ENCODE peak calls at places on chromosomes 1 and 21, in six cellular contexts. Q is CD4-positive, alpha-beta memory T cell; W is tibial artery; R is transverse colon; G is K562; H is pancreas. X is an unnamed sample.

GRCh38 chr1:32198237-32199042 is 2.0 kb upstream of the CCDC28B start:
- DNase-seq in W (no peak), H (peak; percentile 34), R (no peak), G (no peak), Q (no peak), X (no peak)

GRCh38 chr1:194717334-194717733 is 1530.9 kb upstream of the B3GALT2 start:
- DNase-seq in H (no peak), W (no peak), Q (no peak), G (no peak), R (no peak), X (no peak)

GRCh38 chr1:17955302-17956285 is 152.0 kb upstream of the IGSF21 start:
- DNase-seq in G (no peak), H (no peak), W (no peak), Q (no peak), R (no peak), X (no peak)

GRCh38 chr1:116232989-116233514 is 121.9 kb downstream of the MAB21L3 start:
- DNase-seq in W (no peak), G (no peak), Q (peak; percentile 43), H (no peak), R (no peak), X (no peak)

GRCh38 chr1:155645648-155646047 is 35.6 kb downstream of the MSTO1 start:
- DNase-seq in W (no peak), G (no peak), Q (no peak), R (no peak), H (no peak), X (no peak)

GRCh38 chr1:20470174-20470573 is 15.8 kb downstream of the CAMK2N1 start:
- DNase-seq in W (no peak), H (no peak), G (no peak), R (peak; percentile 46), Q (no peak), X (peak; percentile 34)

GRCh38 chr1:2111674-2112035 is 61.4 kb downstream of the PRKCZ start:
- DNase-seq in Q (no peak), H (no peak), G (no peak), W (no peak), R (no peak), X (no peak)

GRCh38 chr1:219639843-219640606 is 27.1 kb upstream of the ZC3H11B start:
- DNase-seq in W (no peak), Q (no peak), H (no peak), R (no peak), G (no peak), X (no peak)

GRCh38 chr21:41952568-41953248 is 1.1 kb downstream of the C2CD2 start:
- DNase-seq in H (no peak), Q (no peak), R (peak; percentile 18), W (no peak), G (no peak), X (peak; percentile 32)

GRCh38 chr21:43346551-43346950 is 80.4 kb downstream of the SIK1 start:
- DNase-seq in W (no peak), G (no peak), R (no peak), H (peak; percentile 57), Q (no peak), X (no peak)

GRCh38 chr21:43343992-43344886 is 82.7 kb downstream of the SIK1 start:
- DNase-seq in H (peak; percentile 84), W (no peak), G (no peak), R (no peak), Q (no peak), X (no peak)

GRCh38 chr21:43345046-43345745 is 81.7 kb downstream of the SIK1 start:
- DNase-seq in Q (no peak), R (no peak), G (no peak), W (no peak), H (peak; percentile 66), X (no peak)

GRCh38 chr21:43347461-43347860 is 79.5 kb downstream of the SIK1 start:
- DNase-seq in G (no peak), R (no peak), H (peak; percentile 46), Q (no peak), W (no peak), X (no peak)

GRCh38 chr21:43345746-43346409 is 81.1 kb downstream of the SIK1 start:
- DNase-seq in G (peak; percentile 56), H (peak; percentile 62), Q (no peak), R (no peak), W (no peak), X (peak; percentile 50)
- H3K4me1 ChIP-seq in G (no peaks in the 10 kb centered on the region), H (peaks cover 24% of the 10 kb centered on the region), Q (no peaks in the 10 kb centered on the region), R (peaks cover 12% of the 10 kb centered on the region), W (peaks cover 25% of the 10 kb centered on the region), X (peaks cover 21% of the 10 kb centered on the region)

GRCh38 chr1:151314137-151314875 is 12.9 kb downstream of the PI4KB start:
- DNase-seq in Q (no peak), H (no peak), R (peak; percentile 55), G (no peak), W (peak; percentile 84), X (peak; percentile 85)
- H3K4me1 ChIP-seq in Q (peaks cover 37% of the 10 kb centered on the region), H (peaks cover 13% of the 10 kb centered on the region), R (peaks cover 7% of the 10 kb centered on the region), G (peaks cover 45% of the 10 kb centered on the region), W (peaks cover 42% of the 10 kb centered on the region), X (peaks cover 37% of the 10 kb centered on the region)

GRCh38 chr1:54365020-54365797 is 41.0 kb downstream of the SSBP3 start:
- DNase-seq in R (no peak), H (no peak), G (no peak), W (no peak), Q (no peak), X (no peak)
- H3K4me1 ChIP-seq in R (peaks cover 20% of the 10 kb centered on the region), H (peaks cover 3% of the 10 kb centered on the region), G (peaks cover 28% of the 10 kb centered on the region), W (peaks cover 28% of the 10 kb centered on the region), Q (peaks cover 8% of the 10 kb centered on the region), X (no peaks in the 10 kb centered on the region)

GRCh38 chr1:172903581-172904220 is 147.0 kb downstream of the TNFSF18 start:
- DNase-seq in Q (no peak), W (no peak), G (no peak), R (no peak), H (no peak), X (peak; percentile 55)
- H3K4me1 ChIP-seq in Q (peaks cover 26% of the 10 kb centered on the region), W (peaks cover 11% of the 10 kb centered on the region), G (peaks cover 5% of the 10 kb centered on the region), R (no peaks in the 10 kb centered on the region), H (no peaks in the 10 kb centered on the region), X (peaks cover 73% of the 10 kb centered on the region)

DNA sequence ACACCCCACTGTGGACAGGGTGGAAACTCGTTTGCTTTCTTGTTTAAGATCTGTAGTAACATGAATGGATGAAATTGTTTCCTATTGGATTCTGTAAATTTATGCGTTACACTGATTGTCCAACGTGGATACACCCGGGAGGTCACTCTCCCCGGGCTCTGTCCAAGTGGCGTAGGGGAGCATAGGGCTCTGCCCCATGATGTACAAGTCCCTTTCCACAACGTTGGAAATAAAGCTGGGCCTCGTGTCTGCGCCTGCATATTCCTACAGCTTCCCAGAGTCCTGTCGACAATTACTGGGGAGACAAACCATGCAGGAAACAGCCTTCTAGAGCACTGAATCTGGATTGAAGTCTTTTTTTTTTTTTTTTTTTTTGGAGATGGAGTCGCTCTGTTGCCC is 1.4 kb downstream of the RCC1 start:
- DNase-seq in G (no peak), H (no peak), Q (no peak), R (no peak), W (no peak), X (no peak)
- H3K4me1 ChIP-seq in G (peaks cover 19% of the 10 kb centered on the region), H (peaks cover 28% of the 10 kb centered on the region), Q (peaks cover 53% of the 10 kb centered on the region), R (peaks cover 25% of the 10 kb centered on the region), W (peaks cover 55% of the 10 kb centered on the region), X (peaks cover 34% of the 10 kb centered on the region)

GRCh38 chr1:184404727-184405027 is 17.8 kb downstream of the C1orf21 start:
- DNase-seq in W (no peak), G (no peak), H (no peak), R (no peak), Q (no peak), X (no peak)
- H3K4me1 ChIP-seq in W (peaks cover 7% of the 10 kb centered on the region), G (no peaks in the 10 kb centered on the region), H (peaks cover 2% of the 10 kb centered on the region), R (peaks cover 4% of the 10 kb centered on the region), Q (no peaks in the 10 kb centered on the region), X (no peaks in the 10 kb centered on the region)

GRCh38 chr1:59011663-59012062 is 227.8 kb upstream of the JUN start:
- DNase-seq in H (no peak), Q (no peak), W (no peak), G (no peak), R (no peak), X (no peak)
- H3K4me1 ChIP-seq in H (peaks cover 19% of the 10 kb centered on the region), Q (peaks cover 7% of the 10 kb centered on the region), W (peaks cover 45% of the 10 kb centered on the region), G (peaks cover 9% of the 10 kb centered on the region), R (peaks cover 19% of the 10 kb centered on the region), X (peaks cover 22% of the 10 kb centered on the region)

X was measured in endothelial cell of umbilical vein.